ENCODE peak calls at places on chromosomes 1 and 21, in nine cellular contexts. B is AG08395; X is 8988T; T is activated CD4-positive, CD25-positive, alpha-beta regulatory T cell treated with anti-CD3 and anti-CD28 coated beads, Interleukin-2, amount 50 U/mL, for 16 hours; U is RWPE1; P is NCI-H748 treated with DMSO at 0.1 percent for 48 hours; I is HFF-Myc; D is thyroid gland; M is SW480. W is an unnamed sample.
A peak's percentile ranks its signal among the peaks of the same experiment; 100 is the strongest.

GRCh38 chr1:52281518-52281917 is 84.5 kb downstream of the CC2D1B start:
- DNase-seq in B (no peak), X (no peak), T (no peak), U (no peak), P (no peak), I (no peak), D (no peak), M (no peak), W (no peak)

GRCh38 chr21:37636152-37636860 is 269.7 kb downstream of the DYRK1A start:
- DNase-seq in B (peak; percentile 94), X (no peak), T (no peak), U (peak; percentile 66), P (no peak), I (no peak), D (no peak), M (no peak), W (no peak)

GRCh38 chr1:185499986-185500626 is 183.1 kb upstream of the IVNS1ABP start:
- DNase-seq in B (peak; percentile 86), X (no peak), T (no peak), U (peak; percentile 10), P (no peak), I (peak; percentile 42), D (no peak), M (no peak), W (no peak)

GRCh38 chr1:20533635-20534034 is 18.7 kb upstream of the FAM43B start:
- DNase-seq in B (no peak), X (no peak), T (no peak), U (no peak), P (no peak), I (no peak), D (no peak), M (no peak), W (no peak)

GRCh38 chr1:59044535-59045121 is 252.3 kb upstream of the FGGY start:
- DNase-seq in B (no peak), X (no peak), T (no peak), U (no peak), P (no peak), I (no peak), D (no peak), M (no peak), W (no peak)

GRCh38 chr1:12491691-12492090 is 126.3 kb downstream of the DHRS3 start:
- DNase-seq in B (no peak), X (no peak), T (no peak), U (no peak), P (no peak), I (no peak), D (no peak), M (peak; percentile 61), W (no peak)

GRCh38 chr1:18849252-18849651 is 10.2 kb downstream of the TAS1R2 start:
- DNase-seq in B (no peak), X (no peak), T (no peak), U (no peak), P (no peak), I (no peak), D (no peak), M (no peak), W (no peak)

GRCh38 chr1:32701951-32702598 is 495 bp downstream of the SYNC start:
- DNase-seq in B (peak; percentile 24), X (no peak), T (no peak), U (no peak), P (no peak), I (no peak), D (peak; percentile 89), M (no peak), W (no peak)

GRCh38 chr21:44571844-44572782 is 1.4 kb upstream of the KRTAP10-4 start:
- DNase-seq in B (no peak), X (no peak), T (no peak), U (no peak), P (no peak), I (no peak), D (no peak), M (no peak), W (peak; percentile 9)

GRCh38 chr1:28812669-28813468 is 899 bp downstream of the OPRD1 start:
- DNase-seq in B (no peak), X (no peak), T (no peak), U (no peak), P (peak; percentile 50), I (no peak), D (no peak), M (no peak), W (no peak)

GRCh38 chr1:182120411-182121258 is 59.1 kb upstream of the ZNF648 start:
- DNase-seq in B (peak; percentile 53), X (no peak), T (no peak), U (peak; percentile 37), P (no peak), I (no peak), D (peak; percentile 88), M (peak; percentile 95), W (no peak)

GRCh38 chr1:232335751-232336274 is 294.1 kb downstream of the SIPA1L2 start:
- DNase-seq in B (no peak), X (no peak), T (no peak), U (no peak), P (no peak), I (no peak), D (no peak), M (no peak), W (no peak)

GRCh38 chr1:232059726-232060360 is 433.3 kb downstream of the DISC1 start:
- DNase-seq in B (no peak), X (no peak), T (no peak), U (no peak), P (peak; percentile 72), I (no peak), D (peak; percentile 68), M (no peak), W (no peak)

GRCh38 chr21:43025636-43026180 is 49.9 kb downstream of the CBS start:
- DNase-seq in B (peak; percentile 22), X (no peak), T (no peak), U (no peak), P (no peak), I (no peak), D (peak; percentile 67), M (peak; percentile 15), W (no peak)

GRCh38 chr1:182183606-182184005 is 122.1 kb upstream of the ZNF648 start:
- DNase-seq in B (no peak), X (no peak), T (no peak), U (no peak), P (no peak), I (no peak), D (no peak), M (no peak), W (no peak)

GRCh38 chr1:44834328-44834727 is 8.7 kb downstream of the PTCH2 start:
- DNase-seq in B (no peak), X (no peak), T (no peak), U (no peak), P (no peak), I (no peak), D (no peak), M (no peak), W (no peak)

GRCh38 chr1:40140211-40140709 is 20.9 kb upstream of the RLF start:
- DNase-seq in B (peak; percentile 27), X (no peak), T (no peak), U (no peak), P (no peak), I (no peak), D (no peak), M (no peak), W (no peak)

GRCh38 chr1:121587777-121588176 is 403.0 kb downstream of the SRGAP2C start:
- DNase-seq in B (peak; percentile 41), X (no peak), T (no peak), U (peak; percentile 25), P (no peak), I (no peak), D (no peak), M (no peak), W (no peak)

GRCh38 chr1:1629430-1630190 is 2.4 kb upstream of the MMP23B start:
- DNase-seq in B (no peak), X (peak; percentile 67), T (peak; percentile 44), U (no peak), P (no peak), I (no peak), D (peak; percentile 13), M (no peak), W (peak; percentile 62)

GRCh38 chr1:45305231-45305630 is 21.5 kb upstream of the HPDL start:
- DNase-seq in B (no peak), X (no peak), T (no peak), U (no peak), P (no peak), I (no peak), D (no peak), M (no peak), W (no peak)

W was measured in activated CD4-positive, alpha-beta memory T cell treated with anti-CD3 and anti-CD28 coated beads, Interleukin-2, amount 10 ng/mL, durations not matched to agents 7 days and 5 days.